ENCODE peak calls at places on chromosomes 5 and 9, in nine cellular contexts. U is RPMI8226, P is mesothelial cell of epicardium, J is NCI-H1694, M is NCI-H460, V is cardiac fibroblast, Q is NCI-H510A treated with DMSO at 0.1 percent for 48 hours, F is A172, Z is astrocyte of the spinal cord. Y is an unnamed sample.

GRCh38 chr5:151174612-151175101 is 17.1 kb upstream of the ANXA6 start:
- DNase-seq in F (no peak), Q (peak; percentile 79), U (no peak), P (no peak), J (peak; percentile 65), V (no peak), M (no peak), Z (no peak), Y (peak; percentile 63)

GRCh38 chr5:171311698-171312083 is 2.6 kb downstream of the TLX3 start:
- DNase-seq in M (no peak), U (no peak), F (no peak), Z (no peak), P (no peak), V (no peak), J (no peak), Q (no peak), Y (no peak)

GRCh38 chr9:14326264-14326826 is 12.4 kb upstream of the NFIB start:
- DNase-seq in F (peak; percentile 72), J (peak; percentile 61), M (no peak), Z (peak; percentile 86), P (no peak), V (peak; percentile 55), U (peak; percentile 69), Q (peak; percentile 94), Y (peak; percentile 99)

GRCh38 chr9:129586647-129587046 is 34.3 kb downstream of the C9orf50 start:
- DNase-seq in Z (no peak), F (no peak), U (no peak), V (peak; percentile 72), J (no peak), M (no peak), Q (no peak), P (no peak), Y (no peak)

GRCh38 chr5:98769256-98770157 is 4.0 kb upstream of the RGMB start:
- DNase-seq in M (peak; percentile 44), Q (no peak), F (peak; percentile 46), U (peak; percentile 36), V (peak; percentile 47), J (peak; percentile 35), Z (peak; percentile 88), P (no peak), Y (peak; percentile 49)

GRCh38 chr9:38066907-38067610 is 2.0 kb downstream of the SHB start:
- DNase-seq in V (peak; percentile 51), F (peak; percentile 14), M (no peak), Z (peak; percentile 38), J (no peak), U (no peak), P (no peak), Q (no peak), Y (no peak)

GRCh38 chr9:81979196-81979595 is 9.4 kb upstream of the SPATA31D1 start:
- DNase-seq in Q (no peak), F (no peak), U (no peak), M (no peak), P (no peak), Z (no peak), J (no peak), V (no peak), Y (no peak)

GRCh38 chr9:8750639-8751041 is 951.1 kb upstream of the DMAC1 start:
- DNase-seq in U (no peak), F (peak; percentile 9), P (peak; percentile 51), V (no peak), J (no peak), M (no peak), Q (no peak), Z (peak; percentile 17), Y (no peak)

GRCh38 chr5:132639706-132640130 is 18.3 kb upstream of the IL13 start:
- DNase-seq in M (no peak), P (no peak), F (no peak), J (no peak), U (no peak), Q (no peak), V (no peak), Z (no peak), Y (no peak)

GRCh38 chr9:133689151-133689763 is 48.9 kb downstream of the SARDH start:
- DNase-seq in U (no peak), Z (no peak), J (no peak), M (no peak), Q (no peak), F (no peak), V (no peak), P (no peak), Y (no peak)

GRCh38 chr9:135508211-135508820 is 7.8 kb downstream of the MRPS2 start:
- DNase-seq in Z (no peak), P (no peak), M (no peak), J (no peak), U (no peak), Q (no peak), V (no peak), F (no peak), Y (no peak)

GRCh38 chr9:129938291-129938979 is 103.2 kb downstream of the USP20 start:
- DNase-seq in Z (peak; percentile 82), J (no peak), U (peak; percentile 14), F (no peak), V (peak; percentile 90), P (no peak), Q (no peak), M (no peak), Y (no peak)

GRCh38 chr9:104907278-104907951 is 20.5 kb downstream of the ABCA1 start:
- DNase-seq in F (peak; percentile 84), Q (no peak), M (no peak), V (peak; percentile 92), J (no peak), P (no peak), Z (peak; percentile 78), U (no peak), Y (no peak)

GRCh38 chr9:112380102-112380581 is at the start of gene HSDL2:
- DNase-seq in M (no peak), Z (no peak), P (no peak), Q (no peak), U (peak; percentile 22), F (no peak), V (peak; percentile 54), J (no peak), Y (no peak)

GRCh38 chr5:146560205-146560812 is 44.3 kb upstream of the GPR151 start:
- DNase-seq in U (no peak), P (no peak), Q (no peak), J (no peak), V (peak; percentile 10), M (no peak), F (peak; percentile 55), Z (no peak), Y (no peak)

Y was measured in NCI-H774.